ENCODE peak calls at places on chromosomes 1 and 21, in ten cellular contexts. F, U, T, G, C, E, J, V, M and Y are unnamed samples. For H3K27me3, the result is how much of the 10 kb centered on the place peaks cover.

GRCh38 chr1:226606311-226607267 is 58.0 kb downstream of the STUM start:
- DNase-seq in F (no peak), U (peak), T (no peak), G (no peak), C (no peak), E (no peak), J (no peak), V (no peak), M (no peak), Y (no peak)

GRCh38 chr1:183039330-183039729 is 16.1 kb downstream of the LAMC1 start:
- DNase-seq in F (no peak), U (no peak), T (no peak), G (no peak), C (no peak), E (no peak), J (no peak), V (no peak), M (no peak), Y (no peak)

GRCh38 chr1:220521755-220522154 is 6.2 kb upstream of the MARK1 start:
- DNase-seq in F (no peak), U (no peak), T (no peak), G (no peak), C (no peak), E (no peak), J (no peak), V (no peak), M (no peak), Y (no peak)

GRCh38 chr1:70194601-70195000 is 10.8 kb downstream of the LRRC40 start:
- DNase-seq in F (no peak), U (no peak), T (no peak), G (no peak), C (no peak), E (no peak), J (no peak), V (no peak), M (no peak), Y (no peak)

GRCh38 chr1:147377263-147378246 is 135.1 kb downstream of the CHD1L start:
- DNase-seq in F (no peak), U (no peak), T (no peak), G (no peak), C (no peak), E (no peak), J (no peak), V (no peak), M (no peak), Y (no peak)

GRCh38 chr1:193013005-193013404 is 46.2 kb downstream of the UCHL5 start:
- DNase-seq in F (no peak), U (no peak), T (peak), G (no peak), C (peak), E (peak), J (no peak), V (no peak), M (no peak), Y (no peak)

GRCh38 chr1:41799723-41800122 is 119.0 kb downstream of the HIVEP3 start:
- DNase-seq in F (no peak), U (no peak), T (peak), G (no peak), C (no peak), E (no peak), J (no peak), V (no peak), M (no peak), Y (no peak)

GRCh38 chr1:92736395-92736794 is 48.5 kb downstream of the EVI5 start:
- DNase-seq in F (no peak), U (no peak), T (peak), G (no peak), C (no peak), E (no peak), J (no peak), V (no peak), M (no peak), Y (no peak)

GRCh38 chr1:29177022-29177705 is 4.5 kb downstream of the SRSF4 start:
- DNase-seq in F (no peak), U (peak), T (no peak), G (no peak), C (no peak), E (no peak), J (no peak), V (no peak), M (no peak), Y (no peak)

GRCh38 chr21:30831194-30831765 is 1.7 kb upstream of the KRTAP7-1 start:
- DNase-seq in F (no peak), U (peak), T (no peak), G (no peak), C (no peak), E (no peak), J (peak), V (no peak), M (no peak), Y (peak)

GRCh38 chr1:203172184-203173115 is 3.2 kb downstream of the MYBPH start:
- DNase-seq in F (peak), U (peak), T (peak), G (no peak), C (peak), E (peak), J (no peak), V (no peak), M (peak), Y (peak)

GRCh38 chr1:154880651-154881050 is 10.6 kb upstream of the KCNN3 start:
- DNase-seq in F (no peak), U (peak), T (no peak), G (no peak), C (no peak), E (no peak), J (no peak), V (no peak), M (no peak), Y (no peak)

GRCh38 chr1:154883919-154884867 is 14.1 kb upstream of the KCNN3 start:
- DNase-seq in F (no peak), U (peak), T (no peak), G (peak), C (no peak), E (no peak), J (no peak), V (no peak), M (no peak), Y (no peak)

GRCh38 chr1:154878371-154879355 is 8.6 kb upstream of the KCNN3 start:
- DNase-seq in F (peak), U (peak), T (peak), G (no peak), C (peak), E (peak), J (peak), V (peak), M (peak), Y (peak)

GRCh38 chr1:154884868-154885706 is 15.0 kb upstream of the KCNN3 start:
- DNase-seq in F (no peak), U (peak), T (no peak), G (no peak), C (no peak), E (peak), J (no peak), V (no peak), M (no peak), Y (no peak)

DNA sequence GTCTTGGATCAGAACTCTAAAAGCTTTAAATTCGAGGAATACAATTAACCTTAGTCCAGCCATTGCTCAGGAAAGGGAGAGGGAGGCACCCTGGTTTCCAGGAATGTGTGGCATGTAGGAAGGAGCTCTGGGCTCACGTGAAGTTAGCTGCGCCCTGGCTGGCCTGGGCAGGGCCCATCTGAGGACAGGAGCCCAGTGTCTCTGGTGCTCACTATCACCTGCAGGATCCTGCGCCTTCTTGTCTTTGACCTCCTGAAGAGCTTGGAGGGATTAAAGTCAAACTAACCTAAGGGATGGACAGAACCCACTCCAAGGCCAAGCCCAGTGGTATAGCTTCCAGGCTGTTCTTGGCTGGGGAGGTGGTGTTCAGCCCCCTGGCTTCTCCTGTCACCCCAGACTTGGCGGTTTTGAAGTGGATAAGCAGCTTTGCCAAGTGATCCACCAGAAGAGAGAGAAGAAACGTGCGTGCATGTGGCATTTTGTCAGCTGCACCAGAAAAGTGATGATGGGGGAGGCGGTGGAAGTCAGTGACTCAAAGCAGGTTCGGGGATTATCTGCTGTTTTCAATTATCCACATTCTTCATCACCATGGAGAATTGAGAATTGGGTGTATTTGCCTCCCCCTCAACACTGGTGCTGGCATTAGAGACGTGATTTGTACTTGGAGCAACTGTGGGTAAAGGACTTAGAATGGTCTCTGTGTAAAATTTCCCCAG is 11.9 kb upstream of the KCNN3 start:
- DNase-seq in F (no peak), U (peak), T (no peak), G (no peak), C (no peak), E (no peak), J (no peak), V (no peak), M (no peak), Y (no peak)
- H3K27me3 ChIP-seq in F (under half), U (under half), T (half or more), G (under half), C (half or more), E (under half), J (under half), V (under half), M (under half), Y (under half)

GRCh38 chr1:58779837-58780585 is 3.8 kb downstream of the JUN start:
- DNase-seq in F (peak), U (peak), T (peak), G (no peak), C (no peak), E (peak), J (no peak), V (no peak), M (peak), Y (peak)
- H3K4me3 ChIP-seq in F (peak), U (peak), T (peak), G (peak), C (peak), E (no peak), J (no peak), V (peak), M (peak), Y (no peak)

DNA sequence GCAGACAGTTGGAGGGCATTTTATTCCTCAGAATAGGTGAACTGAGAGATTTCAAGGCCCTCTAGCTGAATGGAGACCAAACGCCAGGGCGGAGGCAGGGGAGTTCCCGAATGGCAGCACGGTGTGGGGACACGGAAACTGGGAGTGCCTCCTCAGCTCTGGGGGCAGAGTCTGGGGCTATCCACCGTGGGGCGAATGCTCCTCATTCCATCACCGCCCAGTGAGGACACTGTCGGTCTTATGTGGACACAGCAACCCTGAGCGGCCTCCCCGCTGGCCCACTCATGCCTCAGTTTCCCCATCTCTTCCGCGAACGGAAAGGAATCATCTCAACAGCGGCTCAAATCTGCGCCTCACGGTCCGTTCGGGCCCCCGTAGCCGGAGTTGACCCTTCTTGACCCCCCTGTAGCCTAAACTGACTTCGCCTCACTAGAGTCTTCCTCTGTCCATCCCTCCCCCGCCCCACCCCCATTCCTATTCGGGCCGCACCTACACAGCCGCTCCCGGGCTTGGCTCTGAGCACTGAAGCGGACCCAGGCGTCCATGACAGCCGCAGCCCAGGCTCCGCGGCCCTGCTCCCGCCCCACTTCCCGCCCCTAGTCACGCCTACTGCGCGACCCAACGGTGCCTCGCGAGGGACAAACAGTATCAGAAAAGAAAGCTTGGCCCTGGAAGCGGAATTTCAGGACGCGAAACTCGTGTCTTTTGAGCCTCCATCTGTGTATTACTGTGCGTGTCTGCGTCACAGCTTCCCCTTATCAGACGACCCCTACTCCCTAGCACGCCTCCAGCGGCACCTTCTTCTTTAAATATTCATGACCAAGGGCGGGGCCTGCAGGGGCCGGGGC is at the start of gene PEX11B:
- DNase-seq in F (peak), U (peak), T (peak), G (peak), C (peak), E (peak), J (peak), V (peak), M (peak), Y (peak)
- H3K27ac ChIP-seq in F (peak), U (peak), T (peak), G (peak), C (peak), E (peak), J (peak), V (peak), M (peak), Y (peak)

DNA sequence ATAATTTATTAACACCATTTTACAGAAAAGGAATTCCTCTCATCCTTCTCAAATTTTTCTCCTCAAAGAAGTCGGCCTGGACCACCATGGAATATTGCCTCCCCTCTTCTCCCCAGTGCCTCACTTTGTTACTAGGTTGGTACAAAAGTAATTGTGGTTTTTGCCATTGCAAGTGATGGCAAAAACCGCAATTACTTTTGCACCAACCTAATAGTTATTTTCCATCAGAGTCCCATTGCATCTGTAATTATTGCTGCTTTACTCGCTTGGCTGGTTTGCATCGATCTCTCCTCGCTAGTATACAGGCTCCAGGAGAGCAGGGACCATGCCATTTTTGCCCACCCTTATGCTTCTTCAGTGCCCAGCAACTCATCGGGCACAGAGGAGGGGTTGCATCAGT is 970 bp upstream of the C1orf94 start:
- DNase-seq in F (no peak), U (no peak), T (no peak), G (no peak), C (no peak), E (no peak), J (no peak), V (no peak), M (no peak), Y (no peak)
- H3K27me3 ChIP-seq in F (half or more), U (under half), T (under half), G (under half), C (under half), E (under half), J (under half), V (under half), M (under half), Y (under half)

GRCh38 chr1:24927886-24928630 is 2.0 kb downstream of the RUNX3 start:
- DNase-seq in F (no peak), U (no peak), T (no peak), G (no peak), C (no peak), E (peak), J (no peak), V (no peak), M (no peak), Y (no peak)
- H3K4me3 ChIP-seq in F (peak), U (no peak), T (no peak), G (peak), C (no peak), E (no peak), J (peak), V (peak), M (peak), Y (peak)

GRCh38 chr1:58200437-58200836 is 346.1 kb downstream of the OMA1 start:
- DNase-seq in F (no peak), U (no peak), T (no peak), G (no peak), C (no peak), E (no peak), J (no peak), V (no peak), M (no peak), Y (no peak)

GRCh38 chr1:58206749-58207148 is 339.8 kb downstream of the OMA1 start:
- DNase-seq in F (no peak), U (no peak), T (no peak), G (no peak), C (no peak), E (no peak), J (no peak), V (no peak), M (no peak), Y (no peak)

GRCh38 chr1:58204284-58204683 is 342.2 kb downstream of the OMA1 start:
- DNase-seq in F (no peak), U (peak), T (no peak), G (no peak), C (no peak), E (no peak), J (no peak), V (no peak), M (no peak), Y (no peak)

GRCh38 chr1:58197811-58198210 is 348.7 kb downstream of the OMA1 start:
- DNase-seq in F (no peak), U (no peak), T (no peak), G (no peak), C (no peak), E (no peak), J (no peak), V (no peak), M (no peak), Y (no peak)

DNA sequence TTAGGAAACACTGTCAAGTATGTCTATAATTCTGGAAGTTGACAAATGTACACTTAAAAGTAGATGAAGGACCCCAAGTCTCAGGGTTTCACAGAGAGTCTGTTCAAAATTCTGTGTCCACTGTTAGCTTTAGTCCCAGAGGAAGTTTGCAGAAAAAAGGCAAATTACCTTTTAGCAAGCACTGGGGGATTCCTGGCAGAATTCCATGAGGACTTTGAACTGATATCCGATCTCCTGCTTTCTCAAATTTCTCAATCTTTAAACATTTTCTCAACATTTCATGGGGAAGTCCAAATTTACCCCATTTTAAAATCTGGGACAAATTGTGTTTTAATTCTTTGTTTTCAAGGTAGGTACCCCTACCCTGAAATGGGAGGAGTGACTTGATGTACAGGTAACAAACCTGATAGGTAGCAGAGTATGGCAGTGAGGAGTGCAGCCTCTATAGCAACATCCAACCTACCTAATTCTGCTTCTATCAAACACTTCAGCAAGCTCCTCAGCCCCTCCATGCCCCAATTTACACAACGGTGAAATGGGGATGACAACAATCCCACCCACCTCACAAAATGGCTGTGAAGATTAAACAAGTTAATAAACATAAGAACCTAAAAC is 344.9 kb downstream of the OMA1 start:
- DNase-seq in F (no peak), U (no peak), T (no peak), G (no peak), C (no peak), E (no peak), J (no peak), V (no peak), M (no peak), Y (no peak)
- H3K27ac ChIP-seq in F (no peak), U (no peak), T (no peak), G (no peak), C (no peak), E (no peak), J (no peak), V (no peak), M (no peak), Y (no peak)

GRCh38 chr1:169561692-169562091 is 24.6 kb downstream of the F5 start:
- DNase-seq in F (no peak), U (no peak), T (no peak), G (no peak), C (no peak), E (no peak), J (no peak), V (no peak), M (no peak), Y (no peak)
- H3K27me3 ChIP-seq in F (under half), U (under half), T (under half), G (under half), C (under half), E (under half), J (under half), V (under half), M (under half), Y (under half)